ENCODE peak calls at places on chromosomes 13 and 19, in nine cellular contexts. K is RWPE1; V is heart right ventricle; C is tibial nerve; U is activated gamma-delta T cell treated with anti-CD3 and anti-CD28 coated beads, Interleukin-2, amount 50 U/mL, for 16 hours; H is hypothalamus; N is amniotic stem cell; W is Right ventricle myocardium superior; F is iPS-NIHi11. X is an unnamed sample.

GRCh38 chr13:104740616-104741222 is 1674.5 kb upstream of the SLC10A2 start:
- DNase-seq in K (no peak), V (no peak), C (no peak), U (no peak), H (no peak), N (no peak), W (no peak), F (no peak), X (no peak)

GRCh38 chr13:92197669-92198068 is 799.2 kb downstream of the GPC5 start:
- DNase-seq in K (no peak), V (no peak), C (no peak), U (no peak), H (no peak), N (no peak), W (no peak), F (no peak), X (no peak)

GRCh38 chr19:49434907-49435577 is 6.3 kb downstream of the SLC17A7 start:
- DNase-seq in K (no peak), V (no peak), C (no peak), U (no peak), H (no peak), N (no peak), W (no peak), F (no peak), X (no peak)

GRCh38 chr13:21069561-21070004 is 8.2 kb upstream of the LATS2 start:
- DNase-seq in K (peak), V (no peak), C (peak), U (no peak), H (no peak), N (peak), W (no peak), F (no peak), X (peak)

GRCh38 chr13:42075517-42075916 is 27.1 kb downstream of the DGKH start:
- DNase-seq in K (no peak), V (no peak), C (no peak), U (no peak), H (no peak), N (no peak), W (no peak), F (no peak), X (no peak)

GRCh38 chr13:113802761-113803160 is 43.7 kb downstream of the TMEM255B start:
- DNase-seq in K (no peak), V (no peak), C (no peak), U (no peak), H (no peak), N (no peak), W (no peak), F (no peak), X (no peak)

GRCh38 chr13:39451301-39451700 is 151.7 kb downstream of the LHFPL6 start:
- DNase-seq in K (no peak), V (peak), C (peak), U (no peak), H (no peak), N (no peak), W (no peak), F (no peak), X (no peak)

GRCh38 chr19:34120846-34121639 is 51.3 kb upstream of the LSM14A start:
- DNase-seq in K (peak), V (no peak), C (peak), U (peak), H (no peak), N (peak), W (no peak), F (peak), X (no peak)

GRCh38 chr13:47415048-47415447 is 518.2 kb upstream of the HTR2A start:
- DNase-seq in K (no peak), V (no peak), C (no peak), U (no peak), H (no peak), N (no peak), W (no peak), F (no peak), X (no peak)

GRCh38 chr13:36973621-36974268 is 25.4 kb downstream of the ALG5 start:
- DNase-seq in K (no peak), V (no peak), C (no peak), U (no peak), H (no peak), N (no peak), W (no peak), F (no peak), X (no peak)

GRCh38 chr13:46041335-46041934 is 11.1 kb downstream of the ZC3H13 start:
- DNase-seq in K (no peak), V (no peak), C (no peak), U (no peak), H (no peak), N (no peak), W (no peak), F (no peak), X (no peak)

GRCh38 chr13:36090592-36090991 is 40.6 kb downstream of the DCLK1 start:
- DNase-seq in K (no peak), V (no peak), C (no peak), U (no peak), H (no peak), N (no peak), W (no peak), F (no peak), X (no peak)

GRCh38 chr19:38401148-38401547 is 1.7 kb upstream of the FAM98C start:
- DNase-seq in K (no peak), V (no peak), C (no peak), U (no peak), H (no peak), N (no peak), W (no peak), F (no peak), X (no peak)